ENCODE peak calls at places on chromosomes 2 and 18, in seven cellular contexts. One of them, this sample, is unnamed. For H3K4me1, the result is how much of the 10 kb centered on the place peaks cover.

GRCh38 chr2:194155406-194155805 is 1501.6 kb upstream of the SLC39A10 start:
- DNase-seq in stomach: no peak
- DNase-seq in HCT116: no peak
- DNase-seq in GM23338: no peak
- DNase-seq in SK-N-SH: no peak
- DNase-seq in endothelial cell of umbilical vein: no peak
- DNase-seq in HepG2: no peak
- DNase-seq in this sample: no peak

GRCh38 chr2:219041252-219041651 is at the start of gene CFAP65:
- DNase-seq in GM23338: peak
- DNase-seq in stomach: peak
- DNase-seq in endothelial cell of umbilical vein: peak
- DNase-seq in HepG2: no peak
- DNase-seq in SK-N-SH: peak
- DNase-seq in HCT116: peak
- DNase-seq in this sample: no peak

GRCh38 chr2:220687231-220687843 is 884.8 kb downstream of the EPHA4 start:
- DNase-seq in stomach: peak
- DNase-seq in SK-N-SH: peak
- DNase-seq in endothelial cell of umbilical vein: peak
- DNase-seq in HCT116: peak
- DNase-seq in GM23338: peak
- DNase-seq in HepG2: peak
- DNase-seq in this sample: peak

GRCh38 chr2:215707608-215708007 is 271.7 kb upstream of the FN1 start:
- DNase-seq in stomach: no peak
- DNase-seq in HepG2: no peak
- DNase-seq in HCT116: no peak
- DNase-seq in SK-N-SH: no peak
- DNase-seq in endothelial cell of umbilical vein: no peak
- DNase-seq in GM23338: no peak
- DNase-seq in this sample: no peak

GRCh38 chr2:132645943-132646804 is 23.8 kb downstream of the LYPD1 start:
- DNase-seq in GM23338: no peak
- DNase-seq in SK-N-SH: no peak
- DNase-seq in stomach: no peak
- DNase-seq in HepG2: no peak
- DNase-seq in endothelial cell of umbilical vein: no peak
- DNase-seq in HCT116: no peak
- DNase-seq in this sample: no peak

GRCh38 chr2:174286172-174286571 is 37.8 kb upstream of the OLA1 start:
- DNase-seq in stomach: no peak
- DNase-seq in GM23338: peak
- DNase-seq in HCT116: no peak
- DNase-seq in HepG2: no peak
- DNase-seq in endothelial cell of umbilical vein: no peak
- DNase-seq in SK-N-SH: no peak
- DNase-seq in this sample: no peak

GRCh38 chr2:29080886-29081743 is 6.8 kb upstream of the PCARE start:
- DNase-seq in endothelial cell of umbilical vein: no peak
- DNase-seq in stomach: no peak
- DNase-seq in HepG2: no peak
- DNase-seq in HCT116: no peak
- DNase-seq in GM23338: no peak
- DNase-seq in SK-N-SH: no peak
- DNase-seq in this sample: no peak

GRCh38 chr2:237616373-237617304 is 10.7 kb upstream of the LRRFIP1 start:
- DNase-seq in HCT116: no peak
- DNase-seq in GM23338: no peak
- DNase-seq in endothelial cell of umbilical vein: peak
- DNase-seq in SK-N-SH: no peak
- DNase-seq in stomach: no peak
- DNase-seq in HepG2: no peak
- DNase-seq in this sample: no peak

GRCh38 chr2:224220581-224221255 is 181.2 kb downstream of the FAM124B start:
- DNase-seq in HCT116: no peak
- DNase-seq in GM23338: no peak
- DNase-seq in stomach: no peak
- DNase-seq in SK-N-SH: no peak
- DNase-seq in endothelial cell of umbilical vein: peak
- DNase-seq in HepG2: no peak
- DNase-seq in this sample: no peak

GRCh38 chr18:74229005-74229404 is 62.8 kb downstream of the CYB5A start:
- DNase-seq in GM23338: no peak
- DNase-seq in SK-N-SH: no peak
- DNase-seq in stomach: peak
- DNase-seq in HCT116: no peak
- DNase-seq in endothelial cell of umbilical vein: no peak
- DNase-seq in HepG2: no peak
- DNase-seq in this sample: no peak

GRCh38 chr2:174247474-174248186 is 702 bp downstream of the OLA1 start:
- DNase-seq in stomach: peak
- DNase-seq in GM23338: peak
- DNase-seq in HepG2: peak
- DNase-seq in endothelial cell of umbilical vein: peak
- DNase-seq in HCT116: no peak
- DNase-seq in SK-N-SH: peak
- DNase-seq in this sample: no peak

GRCh38 chr2:136020831-136021230 is 35.4 kb upstream of the DARS1 start:
- DNase-seq in endothelial cell of umbilical vein: no peak
- DNase-seq in GM23338: no peak
- DNase-seq in SK-N-SH: no peak
- DNase-seq in stomach: no peak
- DNase-seq in HepG2: no peak
- DNase-seq in HCT116: no peak
- DNase-seq in this sample: no peak

GRCh38 chr2:102049756-102050443 is 58.1 kb downstream of the IL1R2 start:
- DNase-seq in GM23338: no peak
- DNase-seq in stomach: no peak
- DNase-seq in HCT116: no peak
- DNase-seq in HepG2: no peak
- DNase-seq in endothelial cell of umbilical vein: no peak
- DNase-seq in SK-N-SH: no peak
- DNase-seq in this sample: no peak

GRCh38 chr2:102053096-102053495 is 61.3 kb downstream of the IL1R2 start:
- DNase-seq in HepG2: peak
- DNase-seq in endothelial cell of umbilical vein: no peak
- DNase-seq in GM23338: no peak
- DNase-seq in HCT116: no peak
- DNase-seq in stomach: no peak
- DNase-seq in SK-N-SH: no peak
- DNase-seq in this sample: no peak

GRCh38 chr2:102051659-102052366 is 60.1 kb downstream of the IL1R2 start:
- DNase-seq in HCT116: no peak
- DNase-seq in GM23338: no peak
- DNase-seq in SK-N-SH: no peak
- DNase-seq in endothelial cell of umbilical vein: no peak
- DNase-seq in stomach: no peak
- DNase-seq in HepG2: no peak
- DNase-seq in this sample: no peak

GRCh38 chr2:102050854-102051391 is 59.2 kb downstream of the IL1R2 start:
- DNase-seq in stomach: peak
- DNase-seq in SK-N-SH: no peak
- DNase-seq in GM23338: no peak
- DNase-seq in endothelial cell of umbilical vein: peak
- DNase-seq in HCT116: no peak
- DNase-seq in HepG2: peak
- DNase-seq in this sample: peak

DNA sequence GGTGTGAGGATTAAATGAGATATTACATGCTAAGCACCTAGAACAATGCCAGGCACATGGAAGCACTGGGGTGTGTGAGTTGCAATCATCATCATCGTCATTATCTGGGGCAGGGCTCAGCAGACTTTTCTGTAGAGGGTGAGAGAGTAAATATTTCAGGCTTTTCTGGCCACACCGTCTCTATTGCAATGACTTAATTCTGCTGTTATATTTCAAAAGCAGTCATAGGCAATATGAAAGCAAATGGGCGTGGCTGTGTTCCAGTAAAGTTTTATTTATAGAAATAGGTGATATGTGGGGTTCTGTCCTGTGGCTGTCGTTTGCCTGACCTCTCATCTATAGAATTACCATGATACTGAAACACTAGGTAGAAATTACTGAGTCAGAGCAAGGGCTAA is 60.6 kb downstream of the IL1R2 start:
- DNase-seq in HCT116: no peak
- DNase-seq in endothelial cell of umbilical vein: no peak
- DNase-seq in SK-N-SH: no peak
- DNase-seq in stomach: no peak
- DNase-seq in GM23338: no peak
- DNase-seq in HepG2: no peak
- DNase-seq in this sample: no peak
- H3K4me1 ChIP-seq in HCT116: under half
- H3K4me1 ChIP-seq in endothelial cell of umbilical vein: under half
- H3K4me1 ChIP-seq in SK-N-SH: under half
- H3K4me1 ChIP-seq in stomach: half or more
- H3K4me1 ChIP-seq in GM23338: under half
- H3K4me1 ChIP-seq in HepG2: half or more
- H3K4me1 ChIP-seq in this sample: under half

DNA sequence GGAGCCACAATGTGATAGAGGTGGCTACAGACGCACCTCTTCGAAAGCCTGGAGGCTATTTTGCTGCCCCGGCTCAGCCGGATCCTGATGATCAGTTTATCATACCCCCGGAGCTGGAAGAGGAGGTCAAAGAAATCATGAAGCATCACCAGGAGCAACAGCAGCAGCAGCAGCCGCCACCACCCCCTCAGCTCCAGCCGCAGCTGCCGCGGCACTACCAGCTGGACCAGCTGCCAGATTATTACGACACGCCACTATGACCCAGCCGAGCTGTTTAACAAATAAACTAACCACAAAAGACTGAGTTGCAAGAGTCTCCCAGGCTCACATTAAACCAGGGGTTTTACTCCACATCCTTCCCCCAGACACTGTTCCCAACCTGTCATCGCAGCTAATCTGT is 263.8 kb downstream of the PHLPP1 start:
- DNase-seq in SK-N-SH: no peak
- DNase-seq in stomach: peak
- DNase-seq in GM23338: no peak
- DNase-seq in endothelial cell of umbilical vein: no peak
- DNase-seq in HCT116: no peak
- DNase-seq in HepG2: no peak
- DNase-seq in this sample: peak
- TF ChIP-seq POLR2AphosphoS5 in SK-N-SH: no peak
- TF ChIP-seq POLR2AphosphoS5 in stomach: no peak
- TF ChIP-seq POLR2AphosphoS5 in GM23338: no peak
- TF ChIP-seq POLR2AphosphoS5 in endothelial cell of umbilical vein: no peak
- TF ChIP-seq POLR2AphosphoS5 in HCT116: no peak
- TF ChIP-seq POLR2AphosphoS5 in HepG2: no peak
- TF ChIP-seq POLR2AphosphoS5 in this sample: no peak

DNA sequence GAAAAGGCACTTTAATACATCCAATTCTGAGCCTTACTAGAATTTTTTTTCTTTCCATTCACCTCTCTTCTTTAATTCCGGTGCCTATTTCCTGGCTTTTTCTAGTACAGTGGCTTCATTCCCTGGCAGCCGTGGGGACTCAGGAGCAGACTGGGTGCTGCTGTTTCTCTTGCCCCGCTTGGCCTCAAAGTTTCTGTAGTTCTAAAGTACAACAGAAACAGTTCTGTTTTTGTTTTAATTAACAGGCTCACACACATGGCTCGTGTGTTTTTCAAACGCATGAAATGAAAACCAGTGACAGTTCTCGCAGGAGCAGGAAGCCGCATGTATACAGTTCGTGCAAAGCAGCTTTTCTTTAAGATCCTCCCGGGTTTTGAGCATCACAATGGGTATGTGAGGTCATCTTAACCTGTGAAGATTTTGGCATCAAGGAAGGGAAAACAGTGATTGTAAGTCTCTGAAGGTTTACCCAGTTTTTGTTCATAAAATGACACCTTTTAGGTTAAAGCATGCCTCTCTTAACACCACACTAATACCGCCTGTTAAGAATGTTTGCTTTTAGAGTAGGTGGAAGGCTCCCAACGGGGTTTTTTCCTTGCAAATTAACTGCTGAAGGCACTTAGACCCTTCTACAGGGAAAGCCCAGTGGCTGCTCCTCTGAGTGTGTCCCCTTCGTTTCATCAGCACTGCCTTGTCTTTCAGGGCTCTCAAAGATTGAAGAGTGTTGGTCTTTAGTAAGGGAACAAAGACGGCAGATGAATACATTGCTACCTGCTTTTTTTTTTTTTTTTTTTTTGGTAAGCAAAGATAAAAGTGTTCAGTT is 5.8 kb downstream of the FZD7 start:
- DNase-seq in HepG2: no peak
- DNase-seq in HCT116: no peak
- DNase-seq in GM23338: peak
- DNase-seq in stomach: no peak
- DNase-seq in endothelial cell of umbilical vein: no peak
- DNase-seq in SK-N-SH: no peak
- DNase-seq in this sample: no peak
- H3K4me3 ChIP-seq in HepG2: no peak
- H3K4me3 ChIP-seq in HCT116: no peak
- H3K4me3 ChIP-seq in GM23338: peak
- H3K4me3 ChIP-seq in stomach: no peak
- H3K4me3 ChIP-seq in endothelial cell of umbilical vein: no peak
- H3K4me3 ChIP-seq in SK-N-SH: peak
- H3K4me3 ChIP-seq in this sample: no peak

GRCh38 chr18:58668897-58669296 is 2.4 kb upstream of the MALT1 start:
- DNase-seq in SK-N-SH: no peak
- DNase-seq in stomach: no peak
- DNase-seq in HepG2: peak
- DNase-seq in HCT116: peak
- DNase-seq in GM23338: no peak
- DNase-seq in endothelial cell of umbilical vein: peak
- DNase-seq in this sample: no peak
- H3K4me1 ChIP-seq in SK-N-SH: under half
- H3K4me1 ChIP-seq in stomach: under half
- H3K4me1 ChIP-seq in HepG2: half or more
- H3K4me1 ChIP-seq in HCT116: half or more
- H3K4me1 ChIP-seq in GM23338: under half
- H3K4me1 ChIP-seq in endothelial cell of umbilical vein: under half
- H3K4me1 ChIP-seq in this sample: under half

DNA sequence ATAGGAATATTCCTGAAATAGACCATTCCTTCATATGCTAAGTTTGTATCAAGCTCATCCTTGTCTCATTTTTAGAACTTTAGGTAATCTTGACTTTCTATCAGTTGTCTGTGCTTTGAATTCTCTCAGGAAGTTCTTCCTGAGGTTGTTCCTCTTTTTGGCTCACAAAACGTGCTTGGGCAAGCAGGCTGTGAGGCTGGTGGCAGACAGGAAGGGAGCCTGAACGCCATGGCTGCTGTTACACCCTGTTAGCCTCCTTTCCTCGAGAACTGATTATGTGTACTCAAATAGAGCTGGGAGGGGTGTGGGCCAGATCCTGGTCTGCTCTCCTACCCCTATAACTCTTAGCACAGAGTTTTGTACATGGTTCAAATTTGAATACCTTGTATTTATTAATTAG is 136.4 kb upstream of the CELF4 start:
- DNase-seq in stomach: no peak
- DNase-seq in SK-N-SH: no peak
- DNase-seq in endothelial cell of umbilical vein: no peak
- DNase-seq in HepG2: no peak
- DNase-seq in GM23338: no peak
- DNase-seq in HCT116: no peak
- DNase-seq in this sample: no peak
- TF ChIP-seq POLR2AphosphoS5 in stomach: no peak
- TF ChIP-seq POLR2AphosphoS5 in SK-N-SH: no peak
- TF ChIP-seq POLR2AphosphoS5 in endothelial cell of umbilical vein: no peak
- TF ChIP-seq POLR2AphosphoS5 in HepG2: no peak
- TF ChIP-seq POLR2AphosphoS5 in GM23338: no peak
- TF ChIP-seq POLR2AphosphoS5 in HCT116: no peak
- TF ChIP-seq POLR2AphosphoS5 in this sample: no peak

This sample was measured in breast epithelium.